ENCODE peak calls at places on chromosomes 12 and 14, in five cellular contexts. One of them, this sample, is unnamed.

GRCh38 chr14:99441157-99441870 is 39.3 kb downstream of the SETD3 start:
- DNase-seq in psoas muscle: no peak
- DNase-seq in lower leg skin: no peak
- DNase-seq in AG04450: no peak
- DNase-seq in osteocyte: no peak
- DNase-seq in this sample: no peak

GRCh38 chr14:77284066-77284855 is 13.3 kb upstream of the NGB start:
- DNase-seq in psoas muscle: no peak
- DNase-seq in lower leg skin: no peak
- DNase-seq in AG04450: no peak
- DNase-seq in osteocyte: no peak
- DNase-seq in this sample: no peak

GRCh38 chr14:53938126-53938671 is 18.4 kb downstream of the BMP4 start:
- DNase-seq in psoas muscle: no peak
- DNase-seq in lower leg skin: no peak
- DNase-seq in AG04450: no peak
- DNase-seq in osteocyte: no peak
- DNase-seq in this sample: no peak

GRCh38 chr12:46627686-46628085 is 198.1 kb downstream of the SLC38A4 start:
- DNase-seq in osteocyte: no peak
- DNase-seq in psoas muscle: no peak
- DNase-seq in AG04450: no peak
- DNase-seq in lower leg skin: no peak
- DNase-seq in this sample: no peak

GRCh38 chr12:129790930-129791329 is 112.9 kb downstream of the TMEM132D start:
- DNase-seq in AG04450: no peak
- DNase-seq in osteocyte: no peak
- DNase-seq in lower leg skin: no peak
- DNase-seq in psoas muscle: no peak
- DNase-seq in this sample: no peak

GRCh38 chr12:11650279-11650696 is 814 bp downstream of the ETV6 start:
- DNase-seq in psoas muscle: peak
- DNase-seq in lower leg skin: no peak
- DNase-seq in osteocyte: no peak
- DNase-seq in AG04450: no peak
- DNase-seq in this sample: no peak

GRCh38 chr12:28258998-28259397 is 68.7 kb downstream of the CCDC91 start:
- DNase-seq in AG04450: no peak
- DNase-seq in lower leg skin: no peak
- DNase-seq in psoas muscle: no peak
- DNase-seq in osteocyte: no peak
- DNase-seq in this sample: no peak

GRCh38 chr12:795305-795704 is 42.9 kb downstream of the WNK1 start:
- DNase-seq in AG04450: no peak
- DNase-seq in lower leg skin: no peak
- DNase-seq in psoas muscle: no peak
- DNase-seq in osteocyte: no peak
- DNase-seq in this sample: no peak

GRCh38 chr12:45122776-45123380 is 72.0 kb upstream of the DBX2 start:
- DNase-seq in lower leg skin: no peak
- DNase-seq in psoas muscle: no peak
- DNase-seq in AG04450: no peak
- DNase-seq in osteocyte: no peak
- DNase-seq in this sample: peak

GRCh38 chr14:102183922-102184677 is 44.4 kb downstream of the WDR20 start:
- DNase-seq in lower leg skin: no peak
- DNase-seq in psoas muscle: no peak
- DNase-seq in osteocyte: no peak
- DNase-seq in AG04450: no peak
- DNase-seq in this sample: no peak

GRCh38 chr12:34304001-34304400 is 281.7 kb downstream of the ALG10 start:
- DNase-seq in AG04450: no peak
- DNase-seq in osteocyte: no peak
- DNase-seq in psoas muscle: no peak
- DNase-seq in lower leg skin: no peak
- DNase-seq in this sample: no peak

GRCh38 chr12:120394483-120395367 is 25.8 kb upstream of the MSI1 start:
- DNase-seq in AG04450: no peak
- DNase-seq in psoas muscle: no peak
- DNase-seq in osteocyte: no peak
- DNase-seq in lower leg skin: no peak
- DNase-seq in this sample: no peak

GRCh38 chr12:33605776-33606175 is 166.2 kb upstream of the SYT10 start:
- DNase-seq in lower leg skin: no peak
- DNase-seq in AG04450: no peak
- DNase-seq in osteocyte: no peak
- DNase-seq in psoas muscle: no peak
- DNase-seq in this sample: no peak

GRCh38 chr12:113329022-113329790 is 5.7 kb downstream of the SLC8B1 start:
- DNase-seq in osteocyte: no peak
- DNase-seq in lower leg skin: no peak
- DNase-seq in psoas muscle: no peak
- DNase-seq in AG04450: no peak
- DNase-seq in this sample: no peak

GRCh38 chr12:5262450-5262849 is 169.5 kb upstream of the NTF3 start:
- DNase-seq in AG04450: peak
- DNase-seq in osteocyte: no peak
- DNase-seq in lower leg skin: peak
- DNase-seq in psoas muscle: no peak
- DNase-seq in this sample: no peak

GRCh38 chr12:65631621-65632111 is 192.6 kb upstream of the HMGA2 start:
- DNase-seq in psoas muscle: no peak
- DNase-seq in lower leg skin: no peak
- DNase-seq in osteocyte: no peak
- DNase-seq in AG04450: peak
- DNase-seq in this sample: peak

GRCh38 chr14:54346257-54346656 is 50.5 kb upstream of the CDKN3 start:
- DNase-seq in AG04450: no peak
- DNase-seq in lower leg skin: no peak
- DNase-seq in osteocyte: no peak
- DNase-seq in psoas muscle: no peak
- DNase-seq in this sample: no peak

GRCh38 chr12:53981652-53982565 is 3.0 kb upstream of the HOXC10 start:
- DNase-seq in lower leg skin: no peak
- DNase-seq in osteocyte: no peak
- DNase-seq in psoas muscle: no peak
- DNase-seq in AG04450: no peak
- DNase-seq in this sample: no peak
- TF ChIP-seq CTCF in lower leg skin: no peak
- TF ChIP-seq CTCF in osteocyte: no peak
- TF ChIP-seq CTCF in psoas muscle: no peak
- TF ChIP-seq CTCF in AG04450: no peak
- TF ChIP-seq CTCF in this sample: no peak

GRCh38 chr14:82861321-82861720 is 1327.7 kb upstream of the SEL1L start:
- DNase-seq in lower leg skin: no peak
- DNase-seq in psoas muscle: no peak
- DNase-seq in AG04450: no peak
- DNase-seq in osteocyte: no peak
- DNase-seq in this sample: no peak
- TF ChIP-seq CTCF in lower leg skin: no peak
- TF ChIP-seq CTCF in psoas muscle: no peak
- TF ChIP-seq CTCF in AG04450: no peak
- TF ChIP-seq CTCF in osteocyte: no peak
- TF ChIP-seq CTCF in this sample: no peak

GRCh38 chr12:7905071-7905470 is 30.9 kb downstream of the SLC2A3 start:
- DNase-seq in osteocyte: no peak
- DNase-seq in lower leg skin: no peak
- DNase-seq in AG04450: no peak
- DNase-seq in psoas muscle: no peak
- DNase-seq in this sample: no peak

GRCh38 chr12:7907009-7907408 is 29.0 kb downstream of the SLC2A3 start:
- DNase-seq in AG04450: no peak
- DNase-seq in lower leg skin: peak
- DNase-seq in psoas muscle: no peak
- DNase-seq in osteocyte: no peak
- DNase-seq in this sample: no peak
- TF ChIP-seq CTCF in AG04450: peak
- TF ChIP-seq CTCF in lower leg skin: no peak
- TF ChIP-seq CTCF in psoas muscle: no peak
- TF ChIP-seq CTCF in osteocyte: peak
- TF ChIP-seq CTCF in this sample: peak

DNA sequence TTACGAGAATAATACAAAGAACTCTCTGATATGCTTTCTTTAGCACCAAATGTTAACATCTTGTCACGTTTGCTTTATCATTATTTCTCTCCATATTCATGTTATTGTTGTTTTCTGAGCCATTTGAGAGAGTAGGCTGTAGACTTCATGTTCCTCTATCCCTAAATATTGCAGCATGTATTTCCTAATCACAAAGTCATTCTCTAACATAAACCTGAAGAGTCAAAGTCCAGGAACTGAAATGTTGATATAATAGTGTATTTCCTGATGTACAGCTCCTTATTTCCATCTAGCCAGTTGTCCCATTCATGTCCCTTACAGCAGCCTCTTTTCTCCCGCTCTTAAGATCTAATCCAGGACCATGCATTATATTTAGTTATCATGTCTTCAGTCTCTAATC is 72.8 kb downstream of the SPATS2 start:
- DNase-seq in lower leg skin: no peak
- DNase-seq in psoas muscle: no peak
- DNase-seq in AG04450: no peak
- DNase-seq in osteocyte: no peak
- DNase-seq in this sample: no peak
- TF ChIP-seq CTCF in lower leg skin: no peak
- TF ChIP-seq CTCF in psoas muscle: no peak
- TF ChIP-seq CTCF in AG04450: no peak
- TF ChIP-seq CTCF in osteocyte: no peak
- TF ChIP-seq CTCF in this sample: no peak

DNA sequence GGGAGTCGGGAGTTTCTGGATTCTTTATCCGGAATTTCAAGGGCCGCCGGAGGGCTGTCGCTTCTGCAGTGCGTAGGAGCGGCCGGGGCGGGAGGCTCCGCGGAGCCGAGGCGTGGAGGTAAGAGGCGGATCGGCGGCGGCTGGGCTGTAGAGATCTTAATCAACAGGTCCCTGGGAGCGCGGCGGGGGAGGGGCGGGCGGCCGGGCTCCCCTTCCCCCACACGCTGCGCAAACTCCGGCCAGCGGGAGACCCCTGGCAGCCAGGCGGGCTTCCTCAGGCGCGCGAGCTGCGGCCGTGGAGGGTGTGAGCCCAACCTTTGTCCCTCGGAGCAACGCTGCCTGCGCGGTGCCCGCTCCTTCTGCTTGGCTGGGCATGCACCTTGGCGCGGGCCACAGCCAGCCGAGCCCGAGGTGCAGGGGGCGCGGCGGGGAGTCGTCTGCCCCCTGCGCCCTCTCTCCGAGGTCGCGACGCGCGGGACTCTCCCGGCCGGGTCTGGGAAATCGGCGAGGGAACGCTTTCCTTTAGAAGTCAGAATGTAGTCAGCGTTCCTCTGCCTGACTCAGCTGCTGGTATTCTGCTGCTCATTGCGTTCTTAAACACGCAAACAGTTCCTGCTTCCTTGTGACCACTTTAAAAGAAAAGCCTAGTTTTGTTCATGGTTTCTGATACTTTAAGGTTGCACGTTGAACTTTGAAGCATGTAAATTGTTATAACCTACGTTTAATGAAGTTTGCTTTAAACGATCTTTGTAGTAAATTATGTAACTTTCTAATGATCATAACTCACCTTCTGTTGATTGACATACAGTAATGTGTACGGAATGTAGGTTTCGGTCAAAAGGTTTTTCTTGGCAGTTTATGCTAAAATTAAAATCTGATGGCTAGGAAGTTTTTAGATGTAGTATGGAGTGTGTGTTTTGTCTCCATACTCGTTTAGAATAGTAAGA is at the start of gene PALS1:
- DNase-seq in psoas muscle: no peak
- DNase-seq in osteocyte: no peak
- DNase-seq in AG04450: peak
- DNase-seq in lower leg skin: no peak
- DNase-seq in this sample: no peak
- TF ChIP-seq CTCF in psoas muscle: no peak
- TF ChIP-seq CTCF in osteocyte: no peak
- TF ChIP-seq CTCF in AG04450: no peak
- TF ChIP-seq CTCF in lower leg skin: no peak
- TF ChIP-seq CTCF in this sample: no peak

This sample was measured in HFF-Myc.